ENCODE peak calls at places on chromosomes 13 and 19, in nine cellular contexts. J is colonic mucosa; B is tibial nerve; X is left lung; V is HCT116; G is psoas muscle; T is ovary; I is CD8-positive, alpha-beta T cell; P is adrenal gland. Z is an unnamed sample. For H3K9me3, the result is how much of the 10 kb centered on the place peaks cover.

GRCh38 chr13:54373211-54373610 is 1344.6 kb downstream of the OLFM4 start:
- DNase-seq in J (no peak), B (no peak), X (no peak), V (no peak), G (no peak), T (no peak), I (no peak), P (no peak), Z (no peak)

GRCh38 chr13:74036373-74036772 is 97.8 kb downstream of the KLF12 start:
- DNase-seq in J (no peak), B (no peak), X (no peak), V (no peak), G (no peak), T (no peak), I (no peak), P (no peak), Z (no peak)

GRCh38 chr13:29496241-29496712 is 99.2 kb downstream of the SLC7A1 start:
- DNase-seq in J (no peak), B (no peak), X (no peak), V (no peak), G (no peak), T (no peak), I (no peak), P (no peak), Z (no peak)

GRCh38 chr13:40974460-40975407 is 44.4 kb downstream of the ELF1 start:
- DNase-seq in J (peak), B (no peak), X (no peak), V (peak), G (no peak), T (no peak), I (peak), P (peak), Z (no peak)

GRCh38 chr19:10431254-10431942 is 11.1 kb downstream of the PDE4A start:
- DNase-seq in J (peak), B (no peak), X (peak), V (no peak), G (peak), T (no peak), I (peak), P (no peak), Z (no peak)

GRCh38 chr19:50697414-50698124 is 22.0 kb downstream of the SHANK1 start:
- DNase-seq in J (no peak), B (no peak), X (no peak), V (no peak), G (peak), T (no peak), I (no peak), P (no peak), Z (no peak)

GRCh38 chr19:51514866-51515481 is 13.4 kb upstream of the SIGLEC12 start:
- DNase-seq in J (no peak), B (no peak), X (no peak), V (peak), G (no peak), T (no peak), I (no peak), P (no peak), Z (no peak)

GRCh38 chr13:80054806-80055205 is 286.1 kb downstream of the SPRY2 start:
- DNase-seq in J (no peak), B (no peak), X (no peak), V (no peak), G (no peak), T (no peak), I (no peak), P (no peak), Z (no peak)

GRCh38 chr19:19399733-19400438 is 5.6 kb upstream of the GATAD2A start:
- DNase-seq in J (no peak), B (no peak), X (no peak), V (no peak), G (no peak), T (no peak), I (no peak), P (no peak), Z (no peak)

GRCh38 chr19:36081894-36082293 is 27.2 kb downstream of the WDR62 start:
- DNase-seq in J (no peak), B (no peak), X (no peak), V (no peak), G (no peak), T (no peak), I (no peak), P (no peak), Z (no peak)

GRCh38 chr13:45411631-45412030 is 6.5 kb downstream of the SLC25A30 start:
- DNase-seq in J (no peak), B (no peak), X (no peak), V (no peak), G (no peak), T (no peak), I (no peak), P (no peak), Z (no peak)

GRCh38 chr13:47188802-47189201 is 291.9 kb upstream of the HTR2A start:
- DNase-seq in J (no peak), B (no peak), X (no peak), V (no peak), G (no peak), T (no peak), I (no peak), P (no peak), Z (no peak)

GRCh38 chr19:47028372-47028672 is 8.7 kb downstream of the NPAS1 start:
- DNase-seq in J (no peak), B (no peak), X (no peak), V (no peak), G (no peak), T (no peak), I (no peak), P (no peak), Z (no peak)

GRCh38 chr13:37173214-37173613 is 67.8 kb upstream of the CSNK1A1L start:
- DNase-seq in J (no peak), B (no peak), X (no peak), V (no peak), G (no peak), T (no peak), I (no peak), P (no peak), Z (no peak)

GRCh38 chr13:75685239-75685697 is 49.1 kb downstream of the LMO7 start:
- DNase-seq in J (no peak), B (no peak), X (no peak), V (no peak), G (no peak), T (no peak), I (no peak), P (no peak), Z (no peak)

GRCh38 chr19:3809881-3810707 is 23.9 kb upstream of the MATK start:
- DNase-seq in J (no peak), B (no peak), X (no peak), V (no peak), G (no peak), T (no peak), I (peak), P (no peak), Z (no peak)

GRCh38 chr13:30169442-30169841 is 137.9 kb downstream of the KATNAL1 start:
- DNase-seq in J (no peak), B (no peak), X (no peak), V (no peak), G (no peak), T (no peak), I (no peak), P (no peak), Z (no peak)

GRCh38 chr19:14536926-14537692 is 7.7 kb downstream of the TECR start:
- DNase-seq in J (peak), B (no peak), X (peak), V (peak), G (peak), T (peak), I (peak), P (peak), Z (peak)

GRCh38 chr19:57324992-57325391 is 4.7 kb downstream of the ZNF543 start:
- DNase-seq in J (no peak), B (no peak), X (no peak), V (no peak), G (no peak), T (no peak), I (no peak), P (no peak), Z (no peak)

GRCh38 chr13:77565635-77566034 is 30.1 kb downstream of the SCEL start:
- DNase-seq in J (no peak), B (no peak), X (no peak), V (peak), G (no peak), T (no peak), I (no peak), P (no peak), Z (no peak)

GRCh38 chr13:22091222-22091970 is 420.5 kb downstream of the FGF9 start:
- DNase-seq in J (no peak), B (no peak), X (no peak), V (no peak), G (no peak), T (peak), I (no peak), P (no peak), Z (no peak)

GRCh38 chr13:88042489-88042888 is 371.3 kb downstream of the SLITRK5 start:
- DNase-seq in J (no peak), B (no peak), X (no peak), V (no peak), G (no peak), T (no peak), I (no peak), P (no peak), Z (no peak)

GRCh38 chr19:41310031-41310831 is at the start of gene CCDC97:
- DNase-seq in J (peak), B (peak), X (peak), V (peak), G (peak), T (peak), I (peak), P (peak), Z (peak)

GRCh38 chr13:41019027-41019487 is at the start of gene ELF1:
- DNase-seq in J (peak), B (no peak), X (peak), V (peak), G (no peak), T (peak), I (peak), P (peak), Z (peak)

GRCh38 chr13:20495087-20496023 is 30.3 kb downstream of the CRYL1 start:
- DNase-seq in J (peak), B (peak), X (no peak), V (peak), G (no peak), T (peak), I (peak), P (peak), Z (peak)

GRCh38 chr13:22487932-22488331 is 692.8 kb upstream of the SGCG start:
- DNase-seq in J (no peak), B (no peak), X (no peak), V (no peak), G (no peak), T (no peak), I (no peak), P (no peak), Z (no peak)

GRCh38 chr19:54489341-54489740 is 13.3 kb upstream of the LAIR2 start:
- DNase-seq in J (no peak), B (no peak), X (no peak), V (no peak), G (no peak), T (no peak), I (no peak), P (no peak), Z (no peak)

GRCh38 chr19:54492568-54492967 is 10.1 kb upstream of the LAIR2 start:
- DNase-seq in J (no peak), B (no peak), X (no peak), V (no peak), G (no peak), T (no peak), I (no peak), P (no peak), Z (no peak)

GRCh38 chr19:54489766-54490165 is 12.9 kb upstream of the LAIR2 start:
- DNase-seq in J (no peak), B (no peak), X (no peak), V (no peak), G (no peak), T (no peak), I (no peak), P (no peak), Z (no peak)

GRCh38 chr19:54493967-54494585 is 8.6 kb upstream of the LAIR2 start:
- DNase-seq in J (no peak), B (no peak), X (no peak), V (no peak), G (no peak), T (no peak), I (no peak), P (no peak), Z (no peak)
- H3K9me3 ChIP-seq in J (under half), B (under half), X (under half), V (under half), G (under half), T (under half), I (under half), P (under half), Z (under half)

GRCh38 chr13:113152894-113153809 is 5.3 kb upstream of the PROZ start:
- DNase-seq in J (peak), B (peak), X (peak), V (no peak), G (peak), T (peak), I (peak), P (peak), Z (no peak)

GRCh38 chr13:113155982-113156655 is 2.3 kb upstream of the PROZ start:
- DNase-seq in J (no peak), B (no peak), X (no peak), V (no peak), G (no peak), T (no peak), I (no peak), P (no peak), Z (no peak)

GRCh38 chr13:113155201-113155600 is 3.2 kb upstream of the PROZ start:
- DNase-seq in J (no peak), B (no peak), X (no peak), V (no peak), G (no peak), T (no peak), I (no peak), P (no peak), Z (no peak)

GRCh38 chr13:113151745-113152707 is 6.4 kb upstream of the PROZ start:
- DNase-seq in J (no peak), B (no peak), X (no peak), V (no peak), G (peak), T (peak), I (no peak), P (peak), Z (no peak)

GRCh38 chr13:113153810-113154748 is 4.4 kb upstream of the PROZ start:
- DNase-seq in J (peak), B (peak), X (peak), V (peak), G (peak), T (peak), I (peak), P (peak), Z (peak)
- TF ChIP-seq CTCF in J (no peak), B (no peak), X (no peak), V (no peak), G (no peak), T (no peak), I (no peak), P (no peak), Z (no peak)

GRCh38 chr13:111532111-111532510 is 211.7 kb downstream of the TEX29 start:
- DNase-seq in J (no peak), B (no peak), X (no peak), V (no peak), G (no peak), T (no peak), I (no peak), P (no peak), Z (no peak)
- H3K27ac ChIP-seq in J (no peak), B (no peak), X (no peak), V (no peak), G (no peak), T (no peak), I (no peak), P (no peak), Z (no peak)

DNA sequence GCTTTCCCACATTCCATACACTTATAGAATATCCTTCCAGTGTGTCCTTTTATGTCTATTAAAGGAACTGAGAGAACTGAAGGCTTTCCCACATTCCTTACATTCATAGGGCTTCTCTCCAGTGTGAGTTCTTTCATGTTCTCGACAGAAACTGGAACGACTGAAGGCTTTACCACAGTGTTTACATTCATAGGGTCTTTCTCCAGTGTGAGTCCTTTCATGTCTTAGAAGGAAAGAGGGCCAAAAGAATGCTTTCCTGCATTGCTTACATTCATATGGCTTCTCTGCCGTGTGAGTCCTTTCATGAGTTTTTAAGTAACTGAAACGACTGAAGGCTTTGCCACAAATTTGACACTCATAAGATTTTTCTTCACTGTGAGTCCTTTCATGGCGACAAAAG is 22.3 kb downstream of the ZNF44 start:
- DNase-seq in J (no peak), B (no peak), X (no peak), V (no peak), G (no peak), T (no peak), I (no peak), P (no peak), Z (no peak)
- H3K9me3 ChIP-seq in J (under half), B (half or more), X (under half), V (under half), G (half or more), T (under half), I (under half), P (half or more), Z (half or more)

DNA sequence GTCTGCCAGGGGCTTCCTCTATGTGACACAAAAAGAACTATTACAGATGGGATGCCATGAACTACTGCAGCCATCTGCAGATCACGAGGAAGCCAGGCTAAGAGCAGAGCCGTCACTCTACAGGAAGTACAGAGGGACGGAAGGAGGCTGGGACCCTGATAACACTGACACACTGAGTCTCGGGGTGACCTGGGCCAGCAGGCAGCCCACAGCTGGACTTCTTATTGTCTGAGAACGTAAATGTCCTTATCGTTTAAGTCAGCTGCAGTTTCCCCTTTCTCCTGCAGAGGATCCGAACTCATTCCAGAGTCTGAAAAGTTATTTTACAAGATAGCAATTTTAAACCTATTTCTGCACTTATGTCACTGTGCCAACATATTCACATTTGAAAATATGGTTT is 20.7 kb downstream of the PARP4 start:
- DNase-seq in J (no peak), B (no peak), X (no peak), V (no peak), G (no peak), T (no peak), I (no peak), P (no peak), Z (no peak)
- TF ChIP-seq CTCF in J (no peak), B (no peak), X (no peak), V (peak), G (no peak), T (no peak), I (no peak), P (peak), Z (no peak)

GRCh38 chr19:8610041-8610927 is at the start of gene ADAMTS10:
- DNase-seq in J (peak), B (no peak), X (no peak), V (no peak), G (no peak), T (peak), I (peak), P (peak), Z (peak)
- H3K27ac ChIP-seq in J (peak), B (peak), X (peak), V (peak), G (peak), T (peak), I (peak), P (peak), Z (peak)

GRCh38 chr13:105665284-105665683 is 870.2 kb downstream of the EFNB2 start:
- DNase-seq in J (no peak), B (no peak), X (no peak), V (no peak), G (no peak), T (no peak), I (no peak), P (no peak), Z (no peak)
- H3K9me3 ChIP-seq in J (under half), B (under half), X (under half), V (under half), G (under half), T (under half), I (under half), P (under half), Z (under half)

GRCh38 chr13:64413529-64413928 is 2816.6 kb downstream of the PCDH9 start:
- DNase-seq in J (no peak), B (no peak), X (no peak), V (no peak), G (no peak), T (no peak), I (no peak), P (no peak), Z (no peak)

GRCh38 chr13:64414381-64414780 is 2815.8 kb downstream of the PCDH9 start:
- DNase-seq in J (no peak), B (no peak), X (no peak), V (no peak), G (no peak), T (no peak), I (no peak), P (no peak), Z (no peak)

GRCh38 chr13:64410654-64411053 is 2819.5 kb downstream of the PCDH9 start:
- DNase-seq in J (no peak), B (no peak), X (no peak), V (no peak), G (no peak), T (no peak), I (no peak), P (no peak), Z (no peak)
- TF ChIP-seq CTCF in J (no peak), B (no peak), X (no peak), V (no peak), G (no peak), T (no peak), I (no peak), P (no peak), Z (no peak)

DNA sequence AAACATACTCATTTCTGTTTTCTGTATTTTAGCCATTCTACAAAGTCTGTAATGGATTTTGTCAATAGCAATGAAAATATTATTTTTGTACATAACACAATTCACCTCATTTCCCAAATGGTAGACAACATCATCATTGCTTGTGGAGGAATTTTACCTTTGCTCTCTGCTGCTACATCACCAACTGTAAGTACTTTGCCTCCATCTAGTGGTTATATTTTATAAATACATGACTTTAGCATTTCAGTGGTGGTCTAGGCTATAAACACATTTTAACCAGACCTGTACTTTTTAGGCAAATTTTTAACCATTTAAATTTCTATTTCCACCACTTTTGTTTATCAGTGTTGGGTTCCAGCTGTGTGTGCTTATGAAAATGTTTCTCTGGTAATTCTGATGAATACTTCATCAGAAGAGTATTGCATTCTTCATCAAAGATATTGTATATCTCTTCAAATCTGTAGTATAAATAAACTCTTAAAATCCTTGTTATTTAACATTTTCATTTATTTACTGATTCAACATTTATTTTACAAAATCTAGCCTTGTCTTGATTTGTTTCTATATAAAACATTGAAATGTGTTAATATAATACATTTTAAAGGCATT is 222.4 kb downstream of the NBEA start:
- DNase-seq in J (no peak), B (no peak), X (no peak), V (peak), G (no peak), T (no peak), I (no peak), P (no peak), Z (no peak)
- H3K27ac ChIP-seq in J (no peak), B (no peak), X (no peak), V (no peak), G (no peak), T (no peak), I (no peak), P (no peak), Z (no peak)

GRCh38 chr19:37452500-37453245 is 14.6 kb downstream of the ZNF569 start:
- DNase-seq in J (no peak), B (no peak), X (no peak), V (no peak), G (no peak), T (no peak), I (no peak), P (no peak), Z (no peak)
- H3K9me3 ChIP-seq in J (under half), B (half or more), X (under half), V (under half), G (half or more), T (under half), I (half or more), P (half or more), Z (half or more)